ENCODE peak calls at places on chromosomes 13 and 19, in ten cellular contexts. J is H54; V is cardiac muscle cell; M is hepatic stellate cell; D is CD8-positive, alpha-beta T cell; U is activated T-helper 1 cell treated with Interleukin-2 at 50 U/mL for 16 hours; Y is stimulated activated CD4-positive, alpha-beta T cell treated with anti-CD3 and anti-CD28 coated beads, Interleukin-2, amount 100 ng/mL, for 48 hours; S is RCC 7860; H is HEK293T; P is kidney tubule cell. O is an unnamed sample.

GRCh38 chr19:48668332-48668731 is 4.5 kb downstream of the NTN5 start:
- DNase-seq in J (no peak), V (no peak), M (no peak), D (no peak), U (no peak), Y (no peak), S (no peak), H (no peak), P (no peak), O (no peak)

GRCh38 chr19:41997851-41998229 is 3.8 kb upstream of the ATP1A3 start:
- DNase-seq in J (no peak), V (no peak), M (no peak), D (no peak), U (no peak), Y (no peak), S (no peak), H (no peak), P (no peak), O (no peak)

GRCh38 chr19:5360003-5360820 is 19.6 kb upstream of the PTPRS start:
- DNase-seq in J (no peak), V (no peak), M (no peak), D (no peak), U (no peak), Y (no peak), S (peak), H (no peak), P (peak), O (no peak)

GRCh38 chr13:78607409-78608253 is 4.3 kb upstream of the POU4F1 start:
- DNase-seq in J (no peak), V (no peak), M (no peak), D (no peak), U (no peak), Y (no peak), S (no peak), H (no peak), P (no peak), O (no peak)

GRCh38 chr13:25468330-25469178 is 96.8 kb downstream of the ATP8A2 start:
- DNase-seq in J (no peak), V (peak), M (no peak), D (no peak), U (no peak), Y (no peak), S (no peak), H (peak), P (peak), O (no peak)

GRCh38 chr19:29544656-29545360 is 19.0 kb downstream of the VSTM2B start:
- DNase-seq in J (no peak), V (no peak), M (no peak), D (no peak), U (no peak), Y (no peak), S (no peak), H (no peak), P (no peak), O (no peak)

GRCh38 chr19:23972161-23972560 is 57.5 kb downstream of the ZNF726 start:
- DNase-seq in J (no peak), V (no peak), M (no peak), D (no peak), U (no peak), Y (no peak), S (no peak), H (no peak), P (no peak), O (no peak)

GRCh38 chr13:101941095-101941777 is 460.6 kb downstream of the FGF14 start:
- DNase-seq in J (no peak), V (peak), M (no peak), D (no peak), U (no peak), Y (no peak), S (no peak), H (no peak), P (peak), O (no peak)

GRCh38 chr19:53101518-53101917 is 1.7 kb downstream of the ZNF160 start:
- DNase-seq in J (no peak), V (no peak), M (no peak), D (no peak), U (no peak), Y (no peak), S (no peak), H (no peak), P (peak), O (no peak)

GRCh38 chr13:107585466-107585865 is 629.9 kb downstream of the LIG4 start:
- DNase-seq in J (no peak), V (no peak), M (no peak), D (no peak), U (no peak), Y (no peak), S (no peak), H (no peak), P (no peak), O (no peak)

GRCh38 chr13:114008964-114009589 is 35.2 kb upstream of the C13orf46 start:
- DNase-seq in J (no peak), V (no peak), M (no peak), D (no peak), U (no peak), Y (no peak), S (no peak), H (no peak), P (no peak), O (no peak)

GRCh38 chr19:44607049-44607448 is 6.3 kb upstream of the IGSF23 start:
- DNase-seq in J (no peak), V (no peak), M (no peak), D (no peak), U (no peak), Y (no peak), S (peak), H (no peak), P (peak), O (no peak)

GRCh38 chr13:42720116-42720857 is 61.1 kb upstream of the FAM216B start:
- DNase-seq in J (peak), V (no peak), M (no peak), D (no peak), U (no peak), Y (no peak), S (peak), H (peak), P (peak), O (peak)

GRCh38 chr13:22278336-22278929 is 607.6 kb downstream of the FGF9 start:
- DNase-seq in J (no peak), V (peak), M (no peak), D (peak), U (peak), Y (peak), S (no peak), H (no peak), P (peak), O (no peak)

O was measured in kidney epithelial cell.